ENCODE peak calls at places on chromosomes 6 and 20, in nine cellular contexts. C is naive thymus-derived CD8-positive, alpha-beta T cell; S is brain microvascular endothelial cell; P is colonic mucosa; K is psoas muscle; G is stomach; Z is heart right ventricle; A is effector CD8-positive, alpha-beta T cell; N is activated CD8-positive, alpha-beta memory T cell treated with anti-CD3 and anti-CD28 coated beads for 24 hours. R is an unnamed sample.

GRCh38 chr20:36744764-36745191 is 1.1 kb downstream of the NDRG3 start:
- DNase-seq in Z (peak), G (peak), K (peak), N (no peak), A (no peak), P (no peak), S (peak), C (no peak), R (no peak)

GRCh38 chr6:109449789-109450673 is 5.5 kb downstream of the MICAL1 start:
- DNase-seq in A (no peak), P (no peak), K (no peak), Z (no peak), C (no peak), G (no peak), S (no peak), N (peak), R (peak)

GRCh38 chr6:50791900-50792508 is 26.7 kb upstream of the TFAP2B start:
- DNase-seq in P (no peak), G (no peak), A (no peak), Z (no peak), N (no peak), C (no peak), S (peak), K (no peak), R (no peak)

GRCh38 chr6:74931567-74931966 is 274.3 kb downstream of the COL12A1 start:
- DNase-seq in G (no peak), N (no peak), C (no peak), S (peak), P (no peak), A (no peak), K (no peak), Z (no peak), R (no peak)

GRCh38 chr20:58133020-58133419 is 95.4 kb downstream of the ANKRD60 start:
- DNase-seq in N (peak), A (no peak), S (no peak), K (no peak), C (no peak), P (no peak), Z (no peak), G (no peak), R (no peak)

GRCh38 chr6:85464260-85464644 is 14.4 kb downstream of the NT5E start:
- DNase-seq in N (peak), S (peak), C (no peak), Z (no peak), K (no peak), A (no peak), P (no peak), G (no peak), R (no peak)

GRCh38 chr20:22791877-22792525 is 207.6 kb upstream of the FOXA2 start:
- DNase-seq in G (no peak), S (no peak), P (no peak), K (no peak), C (no peak), A (no peak), N (no peak), Z (no peak), R (no peak)

GRCh38 chr6:106444777-106445507 is 84.4 kb downstream of the CRYBG1 start:
- DNase-seq in K (no peak), N (no peak), G (no peak), S (peak), A (no peak), P (peak), C (no peak), Z (no peak), R (peak)

GRCh38 chr6:149046822-149047246 is 270.7 kb upstream of the TAB2 start:
- DNase-seq in Z (no peak), S (no peak), P (no peak), N (no peak), A (no peak), C (no peak), K (no peak), G (no peak), R (peak)

GRCh38 chr6:157221817-157222175 is 101.5 kb downstream of the TMEM242 start:
- DNase-seq in A (no peak), S (no peak), G (no peak), C (no peak), Z (no peak), P (no peak), K (no peak), N (no peak), R (no peak)

GRCh38 chr6:122997541-122998150 is 1.6 kb downstream of the CLVS2 start:
- DNase-seq in G (no peak), S (no peak), N (no peak), C (no peak), A (no peak), P (no peak), Z (no peak), K (no peak), R (no peak)

GRCh38 chr20:5402903-5403531 is 86.3 kb upstream of the PROKR2 start:
- DNase-seq in A (no peak), S (peak), C (no peak), N (no peak), G (no peak), K (no peak), P (peak), Z (no peak), R (peak)